ENCODE peak calls at places on chromosomes 3 and 15, in nine cellular contexts. C is ovary; K is heart right ventricle; D is iris pigment epithelial cell; V is glomerular endothelial cell; H is stimulated activated effector memory CD8-positive, alpha-beta T cell treated with anti-CD3 and anti-CD28 coated beads, Interleukin-12 subunit alpha, Interleukin-12 subunit beta, amount 100 ng/mL, for 72 hours; X is thoracic aorta; M is cardiac muscle cell; Y is naive thymus-derived CD4-positive, alpha-beta T cell. Q is an unnamed sample.

GRCh38 chr3:71581981-71582611 is 1.4 kb downstream of the FOXP1 start:
- DNase-seq in C (peak), K (peak), D (peak), V (no peak), H (peak), X (peak), M (peak), Y (peak), Q (peak)

GRCh38 chr3:172708905-172709775 is 1.7 kb downstream of the NCEH1 start:
- DNase-seq in C (no peak), K (no peak), D (no peak), V (no peak), H (no peak), X (no peak), M (no peak), Y (no peak), Q (peak)

GRCh38 chr3:62935793-62936192 is 60.6 kb upstream of the CADPS start:
- DNase-seq in C (no peak), K (no peak), D (no peak), V (no peak), H (no peak), X (no peak), M (no peak), Y (no peak), Q (no peak)

GRCh38 chr3:122523317-122523716 is 8.6 kb upstream of the KPNA1 start:
- DNase-seq in C (no peak), K (no peak), D (no peak), V (no peak), H (no peak), X (no peak), M (no peak), Y (no peak), Q (no peak)

GRCh38 chr3:120798346-120798745 is 55.8 kb downstream of the GTF2E1 start:
- DNase-seq in C (no peak), K (no peak), D (peak), V (no peak), H (no peak), X (no peak), M (no peak), Y (no peak), Q (peak)

GRCh38 chr3:103950676-103951075 is 1416.0 kb upstream of the ALCAM start:
- DNase-seq in C (no peak), K (no peak), D (no peak), V (no peak), H (no peak), X (no peak), M (no peak), Y (no peak), Q (no peak)

GRCh38 chr3:179666436-179667035 is 13.7 kb downstream of the USP13 start:
- DNase-seq in C (peak), K (peak), D (peak), V (no peak), H (no peak), X (no peak), M (peak), Y (no peak), Q (peak)

GRCh38 chr15:60255390-60255789 is 142.4 kb downstream of the ANXA2 start:
- DNase-seq in C (no peak), K (no peak), D (peak), V (peak), H (no peak), X (no peak), M (no peak), Y (no peak), Q (peak)

GRCh38 chr3:32457971-32458471 is 44.6 kb downstream of the CMTM6 start:
- DNase-seq in C (no peak), K (no peak), D (no peak), V (no peak), H (no peak), X (no peak), M (no peak), Y (peak), Q (no peak)

GRCh38 chr3:42500091-42500490 is 2.4 kb upstream of the VIPR1 start:
- DNase-seq in C (no peak), K (peak), D (no peak), V (no peak), H (no peak), X (no peak), M (no peak), Y (no peak), Q (no peak)

GRCh38 chr3:197297020-197297419 is 1.4 kb downstream of the DLG1 start:
- DNase-seq in C (no peak), K (no peak), D (no peak), V (no peak), H (no peak), X (no peak), M (no peak), Y (peak), Q (peak)

GRCh38 chr15:86300371-86301106 is 220.9 kb downstream of the AGBL1 start:
- DNase-seq in C (no peak), K (no peak), D (no peak), V (no peak), H (no peak), X (no peak), M (no peak), Y (no peak), Q (no peak)

GRCh38 chr3:172666873-172667694 is 43.8 kb downstream of the NCEH1 start:
- DNase-seq in C (peak), K (peak), D (peak), V (no peak), H (peak), X (peak), M (peak), Y (peak), Q (peak)